ENCODE peak calls at places on chromosomes 12 and 14, in six cellular contexts. L is stimulated activated CD8-positive, alpha-beta memory T cell treated with anti-CD3 and anti-CD28 coated beads, Interleukin-7, amount 100 ng/mL, for 24 hours; T is astrocyte of the spinal cord; M is upper lobe of right lung; A is GM04503; X is activated T-cell treated with anti-CD3 and anti-CD28 coated beads, Interleukin-2, amount 50 U/mL, for 24 hours. Z is an unnamed sample.

GRCh38 chr14:35446450-35446849 is 41.9 kb upstream of the NFKBIA start:
- DNase-seq in L (no peak), T (no peak), M (no peak), A (no peak), X (no peak), Z (no peak)

GRCh38 chr14:57611555-57612075 is 118.0 kb upstream of the CCDC198 start:
- DNase-seq in L (no peak), T (no peak), M (no peak), A (no peak), X (no peak), Z (no peak)

GRCh38 chr14:102554835-102555819 is 37.3 kb upstream of the RCOR1 start:
- DNase-seq in L (no peak), T (no peak), M (peak), A (no peak), X (peak), Z (peak)

GRCh38 chr12:2980630-2981029 is 21.4 kb downstream of the TEAD4 start:
- DNase-seq in L (no peak), T (no peak), M (no peak), A (no peak), X (no peak), Z (no peak)

GRCh38 chr12:89949457-89950195 is 241.0 kb upstream of the ATP2B1 start:
- DNase-seq in L (no peak), T (peak), M (no peak), A (peak), X (no peak), Z (no peak)

GRCh38 chr14:32468955-32469354 is 139.9 kb downstream of the AKAP6 start:
- DNase-seq in L (no peak), T (peak), M (no peak), A (peak), X (no peak), Z (no peak)

GRCh38 chr12:21637985-21638891 is 19.4 kb downstream of the LDHB start:
- DNase-seq in L (no peak), T (peak), M (no peak), A (no peak), X (no peak), Z (no peak)

GRCh38 chr12:97701901-97702300 is 239.3 kb downstream of the RMST start:
- DNase-seq in L (no peak), T (no peak), M (no peak), A (no peak), X (no peak), Z (no peak)

GRCh38 chr14:56855891-56856461 is 45.7 kb upstream of the OTX2 start:
- DNase-seq in L (no peak), T (no peak), M (no peak), A (no peak), X (no peak), Z (peak)

GRCh38 chr14:50773632-50774541 is 57.1 kb downstream of the NIN start:
- DNase-seq in L (no peak), T (peak), M (no peak), A (no peak), X (peak), Z (peak)

GRCh38 chr12:114779203-114779602 is 95.2 kb upstream of the TBX3 start:
- DNase-seq in L (no peak), T (no peak), M (no peak), A (no peak), X (no peak), Z (no peak)

GRCh38 chr12:131471271-131471905 is 239.5 kb upstream of the SFSWAP start:
- DNase-seq in L (no peak), T (no peak), M (no peak), A (no peak), X (no peak), Z (no peak)

GRCh38 chr12:57085999-57086950 is 2.6 kb upstream of the NAB2 start:
- DNase-seq in L (no peak), T (peak), M (peak), A (no peak), X (peak), Z (peak)

GRCh38 chr12:65740873-65741600 is 83.2 kb upstream of the HMGA2 start:
- DNase-seq in L (peak), T (peak), M (peak), A (no peak), X (peak), Z (peak)